ENCODE peak calls at places on chromosome 22, in six cellular contexts. One of them, this sample, is unnamed.
A peak's percentile ranks its signal among the peaks of the same experiment; 100 is the strongest.

GRCh38 chr22:41912338-41913039 is 2.4 kb downstream of the SHISA8 start:
- DNase-seq in HCT116: no peak
- DNase-seq in GM23338: no peak
- DNase-seq in astrocyte: no peak
- DNase-seq in fibroblast of lung: no peak
- DNase-seq in mesendoderm: no peak
- DNase-seq in this sample: no peak

GRCh38 chr22:35524966-35525686 is 15.5 kb upstream of the RASD2 start:
- DNase-seq in GM23338: no peak
- DNase-seq in fibroblast of lung: peak; percentile 23
- DNase-seq in mesendoderm: no peak
- DNase-seq in HCT116: no peak
- DNase-seq in astrocyte: no peak
- DNase-seq in this sample: no peak

GRCh38 chr22:41862160-41862529 is 29.2 kb downstream of the SREBF2 start:
- DNase-seq in GM23338: no peak
- DNase-seq in HCT116: no peak
- DNase-seq in fibroblast of lung: peak; percentile 37
- DNase-seq in astrocyte: peak; percentile 24
- DNase-seq in mesendoderm: no peak
- DNase-seq in this sample: peak; percentile 65

GRCh38 chr22:48089601-48090331 is 1327.3 kb downstream of the TBC1D22A start:
- DNase-seq in fibroblast of lung: peak; percentile 17
- DNase-seq in astrocyte: no peak
- DNase-seq in GM23338: no peak
- DNase-seq in mesendoderm: no peak
- DNase-seq in HCT116: no peak
- DNase-seq in this sample: no peak

GRCh38 chr22:36769541-36769940 is 6.4 kb downstream of the IFT27 start:
- DNase-seq in fibroblast of lung: no peak
- DNase-seq in astrocyte: no peak
- DNase-seq in GM23338: no peak
- DNase-seq in mesendoderm: no peak
- DNase-seq in HCT116: no peak
- DNase-seq in this sample: no peak

GRCh38 chr22:25068701-25069100 is 116.2 kb downstream of the KIAA1671 start:
- DNase-seq in HCT116: no peak
- DNase-seq in GM23338: no peak
- DNase-seq in astrocyte: no peak
- DNase-seq in mesendoderm: no peak
- DNase-seq in fibroblast of lung: no peak
- DNase-seq in this sample: no peak

GRCh38 chr22:37215890-37216289 is 3.6 kb upstream of the SSTR3 start:
- DNase-seq in fibroblast of lung: no peak
- DNase-seq in mesendoderm: no peak
- DNase-seq in astrocyte: no peak
- DNase-seq in HCT116: no peak
- DNase-seq in GM23338: no peak
- DNase-seq in this sample: no peak

GRCh38 chr22:44711701-44712100 is 9.7 kb downstream of the PRR5 start:
- DNase-seq in HCT116: no peak
- DNase-seq in fibroblast of lung: no peak
- DNase-seq in GM23338: no peak
- DNase-seq in astrocyte: no peak
- DNase-seq in mesendoderm: no peak
- DNase-seq in this sample: no peak

GRCh38 chr22:44107341-44107740 is 73.4 kb upstream of the PARVG start:
- DNase-seq in HCT116: no peak
- DNase-seq in astrocyte: peak; percentile 37
- DNase-seq in GM23338: peak; percentile 82
- DNase-seq in mesendoderm: peak; percentile 92
- DNase-seq in fibroblast of lung: no peak
- DNase-seq in this sample: no peak

GRCh38 chr22:19213001-19213400 is 34.5 kb upstream of the SLC25A1 start:
- DNase-seq in HCT116: no peak
- DNase-seq in GM23338: no peak
- DNase-seq in mesendoderm: no peak
- DNase-seq in fibroblast of lung: no peak
- DNase-seq in astrocyte: no peak
- DNase-seq in this sample: no peak

GRCh38 chr22:42947211-42947990 is 67.5 kb downstream of the PACSIN2 start:
- DNase-seq in astrocyte: no peak
- DNase-seq in HCT116: peak; percentile 73
- DNase-seq in mesendoderm: peak; percentile 72
- DNase-seq in GM23338: no peak
- DNase-seq in fibroblast of lung: no peak
- DNase-seq in this sample: peak; percentile 94

GRCh38 chr22:21696115-21696514 is 30.3 kb downstream of the PPIL2 start:
- DNase-seq in astrocyte: no peak
- DNase-seq in fibroblast of lung: no peak
- DNase-seq in GM23338: no peak
- DNase-seq in HCT116: no peak
- DNase-seq in mesendoderm: no peak
- DNase-seq in this sample: no peak

GRCh38 chr22:21698430-21699329 is 32.9 kb downstream of the PPIL2 start:
- DNase-seq in fibroblast of lung: no peak
- DNase-seq in astrocyte: no peak
- DNase-seq in mesendoderm: peak; percentile 14
- DNase-seq in GM23338: peak; percentile 49
- DNase-seq in HCT116: no peak
- DNase-seq in this sample: no peak

GRCh38 chr22:21695432-21696085 is 29.7 kb downstream of the PPIL2 start:
- DNase-seq in GM23338: no peak
- DNase-seq in fibroblast of lung: no peak
- DNase-seq in HCT116: no peak
- DNase-seq in astrocyte: no peak
- DNase-seq in mesendoderm: no peak
- DNase-seq in this sample: no peak

GRCh38 chr22:21697866-21698265 is 32.1 kb downstream of the PPIL2 start:
- DNase-seq in mesendoderm: no peak
- DNase-seq in fibroblast of lung: peak; percentile 13
- DNase-seq in GM23338: no peak
- DNase-seq in astrocyte: peak; percentile 74
- DNase-seq in HCT116: no peak
- DNase-seq in this sample: no peak

DNA sequence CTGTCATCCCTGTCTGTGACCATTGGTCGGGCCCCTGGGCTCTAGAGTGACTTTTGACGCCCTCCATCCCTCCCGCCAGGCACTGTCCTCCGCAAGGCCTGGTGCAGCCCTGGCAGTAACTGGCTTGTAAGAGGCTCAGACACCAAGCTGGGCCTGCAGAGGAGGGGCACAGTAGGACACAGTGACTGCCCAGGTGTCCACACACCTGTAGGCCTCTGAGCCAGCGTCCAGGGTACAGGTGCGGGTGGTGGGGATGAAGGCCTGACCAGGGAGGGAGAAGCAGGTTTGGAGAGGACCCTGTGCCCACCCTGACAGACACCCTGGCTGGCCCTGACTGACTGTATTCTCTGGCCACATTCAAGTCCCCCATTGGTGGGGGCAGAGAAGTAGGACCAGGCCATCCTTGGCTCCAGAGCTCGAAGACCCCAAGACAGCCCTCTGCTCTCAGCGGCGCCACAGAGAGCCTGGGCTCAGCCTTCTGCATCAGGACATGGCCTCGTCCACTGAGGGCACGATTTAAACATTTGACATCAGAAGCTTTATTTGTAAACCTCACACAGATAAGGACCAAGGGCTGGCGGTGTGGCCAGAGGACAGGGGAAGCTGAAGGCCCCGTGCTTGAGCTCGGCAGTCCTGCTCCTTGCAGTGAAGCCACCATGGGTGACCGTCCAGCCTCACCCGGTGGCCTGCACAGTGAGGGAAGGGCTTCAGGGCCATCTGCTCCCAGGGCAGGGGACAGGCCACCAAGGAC is 31.4 kb downstream of the PPIL2 start:
- DNase-seq in HCT116: no peak
- DNase-seq in mesendoderm: no peak
- DNase-seq in GM23338: no peak
- DNase-seq in fibroblast of lung: no peak
- DNase-seq in astrocyte: no peak
- DNase-seq in this sample: no peak
- H3K79me2 ChIP-seq in HCT116: no peaks in the 10 kb centered on the region
- H3K79me2 ChIP-seq in mesendoderm: no peaks in the 10 kb centered on the region
- H3K79me2 ChIP-seq in GM23338: no peaks in the 10 kb centered on the region
- H3K79me2 ChIP-seq in fibroblast of lung: no peaks in the 10 kb centered on the region
- H3K79me2 ChIP-seq in astrocyte: no peaks in the 10 kb centered on the region
- H3K79me2 ChIP-seq in this sample: no peaks in the 10 kb centered on the region

GRCh38 chr22:49790912-49791311 is 36.8 kb downstream of the BRD1 start:
- DNase-seq in astrocyte: no peak
- DNase-seq in GM23338: no peak
- DNase-seq in HCT116: no peak
- DNase-seq in mesendoderm: no peak
- DNase-seq in fibroblast of lung: no peak
- DNase-seq in this sample: no peak

GRCh38 chr22:49793296-49793695 is 34.4 kb downstream of the BRD1 start:
- DNase-seq in HCT116: no peak
- DNase-seq in fibroblast of lung: no peak
- DNase-seq in astrocyte: peak; percentile 23
- DNase-seq in mesendoderm: no peak
- DNase-seq in GM23338: no peak
- DNase-seq in this sample: no peak

GRCh38 chr22:49791682-49792081 is 36.0 kb downstream of the BRD1 start:
- DNase-seq in fibroblast of lung: no peak
- DNase-seq in mesendoderm: no peak
- DNase-seq in HCT116: no peak
- DNase-seq in astrocyte: no peak
- DNase-seq in GM23338: no peak
- DNase-seq in this sample: no peak

GRCh38 chr22:49793871-49794270 is 33.8 kb downstream of the BRD1 start:
- DNase-seq in fibroblast of lung: no peak
- DNase-seq in mesendoderm: no peak
- DNase-seq in HCT116: no peak
- DNase-seq in GM23338: no peak
- DNase-seq in astrocyte: no peak
- DNase-seq in this sample: no peak

DNA sequence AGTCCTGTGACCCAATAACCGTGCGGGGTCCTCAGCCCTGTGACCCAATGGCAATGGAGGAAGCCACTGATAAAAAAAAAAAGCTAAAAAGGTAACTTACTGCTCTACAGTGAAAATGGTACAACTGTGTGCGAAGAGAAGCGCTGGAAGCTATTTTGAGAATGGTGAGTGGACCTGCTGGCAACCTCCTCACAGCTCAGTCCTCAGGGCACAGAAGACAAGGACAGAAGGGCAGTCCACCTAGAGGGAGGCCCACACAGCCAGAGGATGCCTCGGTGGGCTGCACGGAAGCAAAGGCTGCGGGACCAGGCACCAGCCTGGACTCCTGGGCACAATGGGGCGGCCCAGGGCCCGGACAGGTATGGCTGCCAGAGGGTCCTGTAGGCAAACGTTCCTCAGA is 35.6 kb downstream of the BRD1 start:
- DNase-seq in GM23338: no peak
- DNase-seq in astrocyte: no peak
- DNase-seq in HCT116: no peak
- DNase-seq in fibroblast of lung: no peak
- DNase-seq in mesendoderm: no peak
- DNase-seq in this sample: no peak
- H3K27ac ChIP-seq in GM23338: no peak overlapping the region
- H3K27ac ChIP-seq in astrocyte: no peak overlapping the region
- H3K27ac ChIP-seq in HCT116: no peak overlapping the region
- H3K27ac ChIP-seq in fibroblast of lung: no peak overlapping the region
- H3K27ac ChIP-seq in mesendoderm: no peak overlapping the region
- H3K27ac ChIP-seq in this sample: no peak overlapping the region

DNA sequence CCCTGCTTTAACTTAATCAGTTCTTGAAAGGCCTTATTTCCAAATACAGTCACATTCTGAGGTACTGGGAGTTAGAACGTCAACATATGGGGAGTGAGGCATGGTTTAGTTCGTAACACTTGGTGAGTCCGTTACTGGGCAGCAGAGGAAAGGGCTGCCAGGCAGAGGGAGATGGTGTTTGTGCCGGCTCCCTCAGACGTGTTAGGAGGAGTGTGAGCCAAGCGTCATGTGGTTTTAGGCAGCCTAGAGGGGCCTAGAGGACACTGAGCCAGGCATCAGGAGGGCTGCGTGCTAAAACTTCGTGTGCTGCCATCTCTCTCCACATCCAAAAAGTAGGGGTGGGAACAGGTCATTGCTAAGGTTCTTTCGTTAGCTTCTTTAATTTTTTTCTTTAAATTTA is 10.2 kb downstream of the BCR start:
- DNase-seq in GM23338: no peak
- DNase-seq in HCT116: no peak
- DNase-seq in fibroblast of lung: no peak
- DNase-seq in mesendoderm: no peak
- DNase-seq in astrocyte: no peak
- DNase-seq in this sample: no peak
- H3K79me2 ChIP-seq in GM23338: peaks cover 100% of the 10 kb centered on the region
- H3K79me2 ChIP-seq in HCT116: peaks cover 97% of the 10 kb centered on the region
- H3K79me2 ChIP-seq in fibroblast of lung: peaks cover 10% of the 10 kb centered on the region
- H3K79me2 ChIP-seq in mesendoderm: peaks cover 86% of the 10 kb centered on the region
- H3K79me2 ChIP-seq in astrocyte: peaks cover 85% of the 10 kb centered on the region
- H3K79me2 ChIP-seq in this sample: peaks cover 96% of the 10 kb centered on the region

GRCh38 chr22:39094717-39095389 is 2.2 kb upstream of the APOBEC3H start:
- DNase-seq in fibroblast of lung: no peak
- DNase-seq in astrocyte: no peak
- DNase-seq in HCT116: no peak
- DNase-seq in mesendoderm: peak; percentile 64
- DNase-seq in GM23338: no peak
- DNase-seq in this sample: no peak
- H3K27ac ChIP-seq in fibroblast of lung: no peak overlapping the region
- H3K27ac ChIP-seq in astrocyte: no peak overlapping the region
- H3K27ac ChIP-seq in HCT116: no peak overlapping the region
- H3K27ac ChIP-seq in mesendoderm: no peak overlapping the region
- H3K27ac ChIP-seq in GM23338: no peak overlapping the region
- H3K27ac ChIP-seq in this sample: no peak overlapping the region

GRCh38 chr22:21603973-21604372 is 25.8 kb downstream of the YDJC start:
- DNase-seq in mesendoderm: no peak
- DNase-seq in astrocyte: no peak
- DNase-seq in HCT116: no peak
- DNase-seq in GM23338: no peak
- DNase-seq in fibroblast of lung: no peak
- DNase-seq in this sample: no peak
- H3K79me2 ChIP-seq in mesendoderm: peaks cover 66% of the 10 kb centered on the region
- H3K79me2 ChIP-seq in astrocyte: peaks cover 98% of the 10 kb centered on the region
- H3K79me2 ChIP-seq in HCT116: peaks cover 96% of the 10 kb centered on the region
- H3K79me2 ChIP-seq in GM23338: peaks cover 99% of the 10 kb centered on the region
- H3K79me2 ChIP-seq in fibroblast of lung: peaks cover 70% of the 10 kb centered on the region
- H3K79me2 ChIP-seq in this sample: peaks cover 76% of the 10 kb centered on the region

GRCh38 chr22:17910561-17911311 is 113.6 kb downstream of the MICAL3 start:
- DNase-seq in HCT116: no peak
- DNase-seq in astrocyte: peak; percentile 85
- DNase-seq in fibroblast of lung: peak; percentile 88
- DNase-seq in mesendoderm: peak; percentile 94
- DNase-seq in GM23338: peak; percentile 68
- DNase-seq in this sample: no peak

GRCh38 chr22:17906978-17907730 is 117.2 kb downstream of the MICAL3 start:
- DNase-seq in fibroblast of lung: no peak
- DNase-seq in mesendoderm: no peak
- DNase-seq in HCT116: no peak
- DNase-seq in astrocyte: no peak
- DNase-seq in GM23338: no peak
- DNase-seq in this sample: no peak

GRCh38 chr22:17905445-17905844 is 118.9 kb downstream of the MICAL3 start:
- DNase-seq in astrocyte: no peak
- DNase-seq in mesendoderm: no peak
- DNase-seq in fibroblast of lung: no peak
- DNase-seq in GM23338: no peak
- DNase-seq in HCT116: no peak
- DNase-seq in this sample: no peak

GRCh38 chr22:17911312-17911705 is 113.1 kb downstream of the MICAL3 start:
- DNase-seq in mesendoderm: no peak
- DNase-seq in astrocyte: no peak
- DNase-seq in GM23338: no peak
- DNase-seq in HCT116: no peak
- DNase-seq in fibroblast of lung: no peak
- DNase-seq in this sample: no peak

GRCh38 chr22:17907731-17908051 is 116.7 kb downstream of the MICAL3 start:
- DNase-seq in GM23338: no peak
- DNase-seq in HCT116: no peak
- DNase-seq in astrocyte: no peak
- DNase-seq in fibroblast of lung: no peak
- DNase-seq in mesendoderm: no peak
- DNase-seq in this sample: no peak
- H3K27ac ChIP-seq in GM23338: no peak overlapping the region
- H3K27ac ChIP-seq in HCT116: no peak overlapping the region
- H3K27ac ChIP-seq in astrocyte: no peak overlapping the region
- H3K27ac ChIP-seq in fibroblast of lung: no peak overlapping the region
- H3K27ac ChIP-seq in mesendoderm: no peak overlapping the region
- H3K27ac ChIP-seq in this sample: no peak overlapping the region

This sample was measured in PC-9.